ENCODE peak calls at places on chromosomes 3 and 15, in seven cellular contexts. Y is naive B cell, X is A549, K is neural crest cell, U is natural killer cell, F is AG08395, A is OCI-LY7. J is an unnamed sample.

GRCh38 chr3:59563072-59563605 is 513.3 kb upstream of the CFAP20DC start:
- DNase-seq in Y (no peak), X (no peak), U (no peak), A (no peak), K (no peak), F (peak), J (no peak)

GRCh38 chr3:159733194-159733860 is 255.3 kb upstream of the IL12A start:
- DNase-seq in Y (no peak), F (peak), A (no peak), K (no peak), U (no peak), X (no peak), J (no peak)

GRCh38 chr3:139548801-139549200 is 9.3 kb upstream of the RBP1 start:
- DNase-seq in F (no peak), Y (no peak), K (no peak), A (no peak), U (no peak), X (no peak), J (peak)

GRCh38 chr3:179421500-179421899 is 29.8 kb downstream of the GNB4 start:
- DNase-seq in K (no peak), F (peak), Y (peak), A (peak), X (no peak), U (no peak), J (no peak)

GRCh38 chr3:45566205-45566604 is 28.3 kb upstream of the LIMD1 start:
- DNase-seq in U (no peak), X (no peak), F (no peak), K (no peak), Y (no peak), A (no peak), J (no peak)

GRCh38 chr3:101902041-101902440 is 52.7 kb downstream of the NFKBIZ start:
- DNase-seq in U (no peak), A (peak), K (no peak), F (peak), X (peak), Y (no peak), J (no peak)

GRCh38 chr3:23055733-23056376 is 147.3 kb upstream of the UBE2E2 start:
- DNase-seq in K (no peak), F (peak), Y (no peak), A (no peak), U (no peak), X (no peak), J (no peak)

GRCh38 chr3:141050913-141051632 is at the start of gene SPSB4:
- DNase-seq in F (peak), U (no peak), A (no peak), Y (no peak), K (peak), X (peak), J (peak)

GRCh38 chr3:129112308-129113052 is 9.1 kb downstream of the RAB43 start:
- DNase-seq in K (no peak), Y (no peak), X (no peak), F (no peak), U (no peak), A (peak), J (no peak)

GRCh38 chr15:101042320-101042719 is 123.2 kb downstream of the LRRK1 start:
- DNase-seq in U (peak), K (no peak), F (no peak), X (no peak), A (no peak), Y (no peak), J (peak)

GRCh38 chr15:57422113-57422754 is 45.9 kb downstream of the CGNL1 start:
- DNase-seq in F (peak), U (no peak), K (no peak), X (no peak), Y (no peak), A (no peak), J (no peak)

GRCh38 chr3:107367353-107367752 is 9.9 kb upstream of the CCDC54 start:
- DNase-seq in Y (no peak), K (no peak), U (no peak), F (peak), A (peak), X (peak), J (no peak)

GRCh38 chr3:87084868-87085267 is 93.9 kb upstream of the VGLL3 start:
- DNase-seq in K (no peak), X (no peak), A (no peak), Y (no peak), U (no peak), F (no peak), J (no peak)

GRCh38 chr3:68889328-68889727 is 43.0 kb downstream of the TAFA4 start:
- DNase-seq in A (no peak), F (no peak), X (no peak), K (no peak), Y (no peak), U (no peak), J (no peak)

GRCh38 chr3:171566803-171567422 is 106.7 kb upstream of the TNIK start:
- DNase-seq in X (peak), K (no peak), A (peak), Y (peak), F (peak), U (no peak), J (no peak)

GRCh38 chr15:25786040-25786439 is 77.1 kb downstream of the ATP10A start:
- DNase-seq in K (no peak), F (no peak), U (no peak), Y (no peak), X (no peak), A (no peak), J (peak)

GRCh38 chr3:105938101-105938500 is 69.3 kb upstream of the CBLB start:
- DNase-seq in F (peak), X (no peak), K (no peak), U (no peak), A (no peak), Y (no peak), J (no peak)

GRCh38 chr15:60760646-60761504 is 281.9 kb upstream of the ICE2 start:
- DNase-seq in U (no peak), Y (no peak), K (no peak), F (peak), A (no peak), X (no peak), J (no peak)